ENCODE peak calls at places on chromosome 22, in four cellular contexts. D, C, W and B are unnamed samples.
A peak's percentile ranks its signal among the peaks of the same experiment; 100 is the strongest.

GRCh38 chr22:20981787-20982562 is at the start of gene LZTR1:
- DNase-seq in C (no peak), W (peak; percentile 86), D (peak; percentile 16), B (peak; percentile 91)

GRCh38 chr22:30602049-30602448 is 4.9 kb upstream of the TCN2 start:
- DNase-seq in D (no peak), W (no peak), C (no peak), B (no peak)

GRCh38 chr22:21865041-21865440 is 2.4 kb downstream of the MAPK1 start:
- DNase-seq in W (no peak), C (no peak), D (no peak), B (no peak)

GRCh38 chr22:48811885-48812284 is 1015.8 kb downstream of the BRD1 start:
- DNase-seq in C (no peak), D (peak; percentile 59), W (no peak), B (no peak)

GRCh38 chr22:45615364-45615763 is 56.3 kb upstream of the ATXN10 start:
- DNase-seq in W (no peak), D (no peak), C (no peak), B (no peak)

GRCh38 chr22:35021166-35021565 is 44.8 kb upstream of the ISX start:
- DNase-seq in C (no peak), D (no peak), W (peak; percentile 77), B (no peak)

GRCh38 chr22:25183959-25184619 is 15.6 kb upstream of the CRYBB3 start:
- DNase-seq in C (peak; percentile 64), D (no peak), W (no peak), B (no peak)

GRCh38 chr22:44667829-44668189 is 34.2 kb upstream of the PRR5 start:
- DNase-seq in C (no peak), D (no peak), W (peak; percentile 53), B (no peak)

GRCh38 chr22:23098230-23098705 is 27.9 kb downstream of the GNAZ start:
- DNase-seq in C (no peak), D (no peak), W (no peak), B (no peak)

GRCh38 chr22:38834215-38834953 is 9.4 kb downstream of the NPTXR start:
- DNase-seq in D (no peak), W (no peak), C (no peak), B (no peak)

GRCh38 chr22:46070722-46071450 is 79.4 kb upstream of the PPARA start:
- DNase-seq in C (no peak), W (peak; percentile 68), D (no peak), B (peak; percentile 87)

GRCh38 chr22:48560836-48561235 is 1266.8 kb downstream of the BRD1 start:
- DNase-seq in W (no peak), C (no peak), D (no peak), B (no peak)

GRCh38 chr22:26822300-26822699 is 164.9 kb downstream of the MIAT start:
- DNase-seq in D (no peak), C (no peak), W (no peak), B (no peak)

GRCh38 chr22:40345801-40346177 is 511 bp upstream of the ADSL start:
- DNase-seq in W (peak; percentile 67), D (peak; percentile 21), C (no peak), B (peak; percentile 41)

GRCh38 chr22:20243545-20244249 is 24.4 kb downstream of the RTN4R start:
- DNase-seq in W (peak; percentile 49), C (no peak), D (peak; percentile 77), B (peak; percentile 85)

GRCh38 chr22:49765951-49766350 is 61.7 kb downstream of the BRD1 start:
- DNase-seq in D (no peak), W (peak; percentile 4), C (no peak), B (peak; percentile 12)

GRCh38 chr22:50507421-50507990 is at the start of gene LMF2:
- DNase-seq in D (peak; percentile 69), C (no peak), W (peak; percentile 95), B (peak; percentile 87)

GRCh38 chr22:29854432-29854831 is 16.4 kb upstream of the ASCC2 start:
- DNase-seq in W (no peak), D (no peak), C (no peak), B (no peak)

GRCh38 chr22:26805131-26805530 is 147.7 kb downstream of the MIAT start:
- DNase-seq in C (no peak), W (no peak), D (no peak), B (no peak)